ENCODE peak calls at places on chromosomes 1 and 21, in nine cellular contexts. Y is NCI-H1694; E is hepatocyte; Q is B cell; M is heart right ventricle; T is activated CD8-positive, alpha-beta T cell treated with anti-CD3 and anti-CD28 coated beads, Interleukin-2, amount 10 ng/mL, durations not matched to agents 7 days and 5 days; X is effector memory CD8-positive, alpha-beta T cell; O is bronchial epithelial cell; W is GM06990. H is an unnamed sample.

GRCh38 chr1:47409311-47410085 is 6.6 kb upstream of the FOXE3 start:
- DNase-seq in Y (no peak), E (peak), Q (no peak), M (no peak), T (no peak), X (no peak), O (peak), W (no peak), H (peak)

GRCh38 chr1:17013598-17014320 is 2.0 kb upstream of the ATP13A2 start:
- DNase-seq in Y (no peak), E (no peak), Q (no peak), M (no peak), T (no peak), X (no peak), O (no peak), W (no peak), H (no peak)

GRCh38 chr21:41641821-41642368 is 125.0 kb downstream of the RIPK4 start:
- DNase-seq in Y (no peak), E (peak), Q (no peak), M (peak), T (no peak), X (no peak), O (peak), W (no peak), H (peak)

GRCh38 chr1:28807986-28808385 is 4.0 kb upstream of the OPRD1 start:
- DNase-seq in Y (no peak), E (no peak), Q (no peak), M (no peak), T (no peak), X (no peak), O (no peak), W (no peak), H (no peak)

GRCh38 chr1:12620142-12620865 is 2.3 kb upstream of the DHRS3 start:
- DNase-seq in Y (no peak), E (no peak), Q (no peak), M (no peak), T (peak), X (no peak), O (no peak), W (no peak), H (no peak)

GRCh38 chr1:14113841-14114567 is 414.0 kb downstream of the PRDM2 start:
- DNase-seq in Y (peak), E (peak), Q (no peak), M (peak), T (peak), X (no peak), O (peak), W (no peak), H (peak)

GRCh38 chr21:25385912-25386474 is 221.3 kb downstream of the MRPL39 start:
- DNase-seq in Y (peak), E (peak), Q (no peak), M (no peak), T (no peak), X (no peak), O (peak), W (peak), H (peak)

GRCh38 chr1:21232044-21232443 is 55.3 kb upstream of the EIF4G3 start:
- DNase-seq in Y (peak), E (peak), Q (no peak), M (no peak), T (peak), X (peak), O (peak), W (no peak), H (no peak)

GRCh38 chr1:153798468-153798780 is 23.2 kb downstream of the SLC27A3 start:
- DNase-seq in Y (no peak), E (no peak), Q (no peak), M (no peak), T (no peak), X (no peak), O (no peak), W (no peak), H (no peak)

GRCh38 chr1:15128520-15129313 is 24.8 kb upstream of the TMEM51 start:
- DNase-seq in Y (peak), E (peak), Q (peak), M (peak), T (peak), X (peak), O (peak), W (no peak), H (no peak)

GRCh38 chr1:22114083-22115012 is 28.5 kb downstream of the WNT4 start:
- DNase-seq in Y (no peak), E (peak), Q (no peak), M (peak), T (no peak), X (no peak), O (no peak), W (no peak), H (peak)

GRCh38 chr1:227944066-227944930 is 3.4 kb downstream of the WNT9A start:
- DNase-seq in Y (no peak), E (peak), Q (no peak), M (no peak), T (no peak), X (no peak), O (no peak), W (no peak), H (no peak)

GRCh38 chr1:170664283-170664827 is 424 bp downstream of the PRRX1 start:
- DNase-seq in Y (no peak), E (no peak), Q (no peak), M (peak), T (no peak), X (no peak), O (no peak), W (no peak), H (no peak)

GRCh38 chr21:44927259-44927586 is 6.5 kb upstream of the ITGB2 start:
- DNase-seq in Y (no peak), E (no peak), Q (no peak), M (no peak), T (no peak), X (no peak), O (no peak), W (no peak), H (no peak)

GRCh38 chr1:1344672-1345361 is 4.4 kb downstream of the DVL1 start:
- DNase-seq in Y (no peak), E (peak), Q (no peak), M (no peak), T (no peak), X (no peak), O (peak), W (no peak), H (no peak)

GRCh38 chr1:112544011-112544688 is 35.4 kb downstream of the WNT2B start:
- DNase-seq in Y (no peak), E (peak), Q (no peak), M (no peak), T (no peak), X (no peak), O (peak), W (no peak), H (peak)

GRCh38 chr1:56925193-56925592 is 40.6 kb downstream of the C8B start:
- DNase-seq in Y (no peak), E (no peak), Q (no peak), M (no peak), T (no peak), X (no peak), O (no peak), W (no peak), H (no peak)

H was measured in retinal pigment epithelial cell.